ENCODE peak calls at places on chromosomes 16 and 17, in five cellular contexts. One of them, this sample, is unnamed.

GRCh38 chr17:58643147-58643546 is 48.7 kb downstream of the TEX14 start:
- DNase-seq in stomach: no peak
- DNase-seq in Peyer's patch: no peak
- DNase-seq in breast epithelium: no peak
- DNase-seq in tibial nerve: no peak
- DNase-seq in this sample: no peak

GRCh38 chr16:4404247-4404966 is 12.0 kb downstream of the CORO7 start:
- DNase-seq in tibial nerve: peak; percentile 49
- DNase-seq in stomach: peak; percentile 60
- DNase-seq in breast epithelium: no peak
- DNase-seq in Peyer's patch: peak; percentile 41
- DNase-seq in this sample: no peak

GRCh38 chr17:44190496-44190895 is 3.7 kb downstream of the TMUB2 start:
- DNase-seq in breast epithelium: no peak
- DNase-seq in tibial nerve: no peak
- DNase-seq in stomach: no peak
- DNase-seq in Peyer's patch: no peak
- DNase-seq in this sample: no peak

GRCh38 chr17:39450847-39451581 is at the start of gene MED1:
- DNase-seq in breast epithelium: peak; percentile 93
- DNase-seq in stomach: peak; percentile 96
- DNase-seq in Peyer's patch: peak; percentile 97
- DNase-seq in tibial nerve: peak; percentile 93
- DNase-seq in this sample: peak; percentile 95

GRCh38 chr17:17609121-17609520 is 17.6 kb upstream of the PEMT start:
- DNase-seq in tibial nerve: no peak
- DNase-seq in Peyer's patch: no peak
- DNase-seq in stomach: no peak
- DNase-seq in breast epithelium: no peak
- DNase-seq in this sample: no peak

GRCh38 chr17:70138309-70138865 is 30.9 kb upstream of the KCNJ2 start:
- DNase-seq in breast epithelium: no peak
- DNase-seq in tibial nerve: peak; percentile 17
- DNase-seq in stomach: no peak
- DNase-seq in Peyer's patch: no peak
- DNase-seq in this sample: no peak

GRCh38 chr16:78137782-78138616 is 38.5 kb downstream of the WWOX start:
- DNase-seq in stomach: no peak
- DNase-seq in tibial nerve: no peak
- DNase-seq in breast epithelium: no peak
- DNase-seq in Peyer's patch: no peak
- DNase-seq in this sample: no peak

GRCh38 chr17:1779571-1780074 is 17.8 kb downstream of the SERPINF1 start:
- DNase-seq in Peyer's patch: peak; percentile 78
- DNase-seq in stomach: peak; percentile 61
- DNase-seq in tibial nerve: peak; percentile 97
- DNase-seq in breast epithelium: peak; percentile 94
- DNase-seq in this sample: no peak

GRCh38 chr16:71811261-71811803 is 2.7 kb upstream of the AP1G1 start:
- DNase-seq in Peyer's patch: no peak
- DNase-seq in breast epithelium: no peak
- DNase-seq in tibial nerve: no peak
- DNase-seq in stomach: no peak
- DNase-seq in this sample: no peak

GRCh38 chr17:60110586-60110985 is 31.9 kb upstream of the HEATR6 start:
- DNase-seq in breast epithelium: no peak
- DNase-seq in tibial nerve: no peak
- DNase-seq in Peyer's patch: no peak
- DNase-seq in stomach: no peak
- DNase-seq in this sample: no peak

GRCh38 chr17:32927724-32928526 is at the start of gene TMEM98:
- DNase-seq in tibial nerve: no peak
- DNase-seq in Peyer's patch: peak; percentile 59
- DNase-seq in stomach: peak; percentile 43
- DNase-seq in breast epithelium: no peak
- DNase-seq in this sample: no peak

GRCh38 chr17:44804301-44805061 is 25.6 kb downstream of the GJC1 start:
- DNase-seq in stomach: no peak
- DNase-seq in tibial nerve: peak; percentile 48
- DNase-seq in breast epithelium: no peak
- DNase-seq in Peyer's patch: no peak
- DNase-seq in this sample: no peak

GRCh38 chr17:15741624-15742023 is 9.5 kb downstream of the TBC1D26 start:
- DNase-seq in tibial nerve: no peak
- DNase-seq in stomach: no peak
- DNase-seq in Peyer's patch: no peak
- DNase-seq in breast epithelium: no peak
- DNase-seq in this sample: no peak

GRCh38 chr16:69188716-69189115 is 1.8 kb downstream of the SNTB2 start:
- DNase-seq in stomach: no peak
- DNase-seq in tibial nerve: no peak
- DNase-seq in breast epithelium: no peak
- DNase-seq in Peyer's patch: no peak
- DNase-seq in this sample: no peak

GRCh38 chr16:81008151-81008789 is 1.3 kb downstream of the CENPN start:
- DNase-seq in Peyer's patch: peak; percentile 51
- DNase-seq in breast epithelium: no peak
- DNase-seq in stomach: no peak
- DNase-seq in tibial nerve: no peak
- DNase-seq in this sample: no peak

GRCh38 chr17:19578545-19578944 is 44.9 kb downstream of the SLC47A1 start:
- DNase-seq in Peyer's patch: no peak
- DNase-seq in tibial nerve: no peak
- DNase-seq in breast epithelium: no peak
- DNase-seq in stomach: no peak
- DNase-seq in this sample: no peak

GRCh38 chr16:71376465-71377157 is 18.1 kb downstream of the CALB2 start:
- DNase-seq in breast epithelium: no peak
- DNase-seq in stomach: no peak
- DNase-seq in tibial nerve: no peak
- DNase-seq in Peyer's patch: no peak
- DNase-seq in this sample: no peak

GRCh38 chr16:79863128-79864031 is 262.8 kb upstream of the MAF start:
- DNase-seq in breast epithelium: no peak
- DNase-seq in tibial nerve: no peak
- DNase-seq in stomach: no peak
- DNase-seq in Peyer's patch: no peak
- DNase-seq in this sample: no peak

GRCh38 chr17:67753026-67753425 is 35.3 kb downstream of the NOL11 start:
- DNase-seq in tibial nerve: no peak
- DNase-seq in breast epithelium: no peak
- DNase-seq in stomach: no peak
- DNase-seq in Peyer's patch: no peak
- DNase-seq in this sample: no peak

GRCh38 chr16:66894948-66895696 is 14.8 kb downstream of the PDP2 start:
- DNase-seq in Peyer's patch: peak; percentile 87
- DNase-seq in tibial nerve: peak; percentile 77
- DNase-seq in stomach: peak; percentile 73
- DNase-seq in breast epithelium: peak; percentile 40
- DNase-seq in this sample: no peak

GRCh38 chr16:86086471-86086870 is 187.5 kb downstream of the IRF8 start:
- DNase-seq in breast epithelium: no peak
- DNase-seq in tibial nerve: no peak
- DNase-seq in Peyer's patch: peak; percentile 7
- DNase-seq in stomach: no peak
- DNase-seq in this sample: no peak

GRCh38 chr16:86085161-86085611 is 186.2 kb downstream of the IRF8 start:
- DNase-seq in stomach: no peak
- DNase-seq in tibial nerve: no peak
- DNase-seq in Peyer's patch: peak; percentile 17
- DNase-seq in breast epithelium: no peak
- DNase-seq in this sample: no peak

GRCh38 chr16:86087561-86088230 is 188.7 kb downstream of the IRF8 start:
- DNase-seq in stomach: no peak
- DNase-seq in tibial nerve: no peak
- DNase-seq in breast epithelium: no peak
- DNase-seq in Peyer's patch: peak; percentile 33
- DNase-seq in this sample: no peak

GRCh38 chr16:86087011-86087453 is 188.1 kb downstream of the IRF8 start:
- DNase-seq in tibial nerve: no peak
- DNase-seq in breast epithelium: no peak
- DNase-seq in stomach: no peak
- DNase-seq in Peyer's patch: peak; percentile 26
- DNase-seq in this sample: no peak

GRCh38 chr16:86085795-86086194 is 186.8 kb downstream of the IRF8 start:
- DNase-seq in breast epithelium: no peak
- DNase-seq in Peyer's patch: peak; percentile 31
- DNase-seq in tibial nerve: no peak
- DNase-seq in stomach: no peak
- DNase-seq in this sample: no peak
- H3K27ac ChIP-seq in breast epithelium: no peak overlapping the region
- H3K27ac ChIP-seq in Peyer's patch: no peak overlapping the region
- H3K27ac ChIP-seq in tibial nerve: no peak overlapping the region
- H3K27ac ChIP-seq in stomach: no peak overlapping the region
- H3K27ac ChIP-seq in this sample: no peak overlapping the region

GRCh38 chr17:4542726-4543191 is 12.4 kb downstream of the MYBBP1A start:
- DNase-seq in tibial nerve: no peak
- DNase-seq in stomach: peak; percentile 46
- DNase-seq in breast epithelium: no peak
- DNase-seq in Peyer's patch: no peak
- DNase-seq in this sample: no peak

GRCh38 chr17:4542003-4542725 is 13.0 kb downstream of the MYBBP1A start:
- DNase-seq in stomach: no peak
- DNase-seq in Peyer's patch: no peak
- DNase-seq in breast epithelium: no peak
- DNase-seq in tibial nerve: no peak
- DNase-seq in this sample: no peak

GRCh38 chr17:4540224-4541040 is 14.8 kb downstream of the MYBBP1A start:
- DNase-seq in stomach: peak; percentile 56
- DNase-seq in tibial nerve: no peak
- DNase-seq in Peyer's patch: peak; percentile 69
- DNase-seq in breast epithelium: no peak
- DNase-seq in this sample: no peak

GRCh38 chr17:4541041-4541327 is 14.2 kb downstream of the MYBBP1A start:
- DNase-seq in stomach: no peak
- DNase-seq in breast epithelium: no peak
- DNase-seq in Peyer's patch: no peak
- DNase-seq in tibial nerve: no peak
- DNase-seq in this sample: no peak

DNA sequence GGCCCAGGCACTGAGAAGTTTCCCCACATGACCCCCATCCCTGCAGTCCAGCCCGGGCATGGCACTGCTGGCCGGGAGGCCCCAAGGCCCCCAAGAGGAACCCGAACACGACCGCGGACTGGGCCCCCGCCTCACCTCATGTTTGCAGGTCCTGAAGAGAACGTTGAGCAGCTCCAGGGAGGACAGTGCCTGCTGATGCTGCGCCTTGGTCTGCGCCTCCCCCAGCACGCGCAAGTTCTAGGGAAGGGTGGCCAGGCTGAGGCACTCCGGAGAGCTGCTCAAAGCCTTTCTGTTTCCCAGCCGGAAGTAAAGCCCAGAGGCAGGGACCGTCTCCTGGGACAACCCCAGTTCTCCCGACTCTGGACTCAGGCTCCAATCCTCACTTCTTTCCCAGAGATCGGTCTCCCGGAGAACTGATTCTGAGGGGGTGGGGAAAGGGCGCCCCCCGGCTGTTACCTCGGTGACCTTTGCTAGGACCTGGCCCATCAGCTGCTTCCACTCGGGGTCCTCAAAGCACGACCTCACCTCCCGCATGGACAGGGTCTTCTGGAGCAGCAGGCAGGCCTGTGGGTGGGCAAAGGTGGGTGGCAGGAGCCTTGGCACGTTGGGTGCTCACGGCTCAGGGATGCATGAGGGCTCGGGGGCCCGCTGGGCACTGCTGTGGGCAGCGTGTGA is 13.7 kb downstream of the MYBBP1A start:
- DNase-seq in Peyer's patch: no peak
- DNase-seq in stomach: no peak
- DNase-seq in tibial nerve: no peak
- DNase-seq in breast epithelium: no peak
- DNase-seq in this sample: no peak
- TF ChIP-seq CTCF in Peyer's patch: no peak
- TF ChIP-seq CTCF in stomach: no peak
- TF ChIP-seq CTCF in tibial nerve: no peak
- TF ChIP-seq CTCF in breast epithelium: no peak
- TF ChIP-seq CTCF in this sample: no peak

GRCh38 chr16:1548234-1548633 is 14.8 kb downstream of the TMEM204 start:
- DNase-seq in tibial nerve: no peak
- DNase-seq in stomach: no peak
- DNase-seq in breast epithelium: no peak
- DNase-seq in Peyer's patch: no peak
- DNase-seq in this sample: no peak
- TF ChIP-seq POLR2A in tibial nerve: no peak
- TF ChIP-seq POLR2A in stomach: no peak
- TF ChIP-seq POLR2A in breast epithelium: no peak
- TF ChIP-seq POLR2A in Peyer's patch: no peak
- TF ChIP-seq POLR2A in this sample: no peak

GRCh38 chr17:75806822-75807500 is 22.4 kb downstream of the UNK start:
- DNase-seq in stomach: no peak
- DNase-seq in breast epithelium: no peak
- DNase-seq in Peyer's patch: no peak
- DNase-seq in tibial nerve: no peak
- DNase-seq in this sample: no peak
- H3K27ac ChIP-seq in stomach: no peak overlapping the region
- H3K27ac ChIP-seq in breast epithelium: no peak overlapping the region
- H3K27ac ChIP-seq in Peyer's patch: no peak overlapping the region
- H3K27ac ChIP-seq in tibial nerve: no peak overlapping the region
- H3K27ac ChIP-seq in this sample: peak overlapping the region; percentile 88

DNA sequence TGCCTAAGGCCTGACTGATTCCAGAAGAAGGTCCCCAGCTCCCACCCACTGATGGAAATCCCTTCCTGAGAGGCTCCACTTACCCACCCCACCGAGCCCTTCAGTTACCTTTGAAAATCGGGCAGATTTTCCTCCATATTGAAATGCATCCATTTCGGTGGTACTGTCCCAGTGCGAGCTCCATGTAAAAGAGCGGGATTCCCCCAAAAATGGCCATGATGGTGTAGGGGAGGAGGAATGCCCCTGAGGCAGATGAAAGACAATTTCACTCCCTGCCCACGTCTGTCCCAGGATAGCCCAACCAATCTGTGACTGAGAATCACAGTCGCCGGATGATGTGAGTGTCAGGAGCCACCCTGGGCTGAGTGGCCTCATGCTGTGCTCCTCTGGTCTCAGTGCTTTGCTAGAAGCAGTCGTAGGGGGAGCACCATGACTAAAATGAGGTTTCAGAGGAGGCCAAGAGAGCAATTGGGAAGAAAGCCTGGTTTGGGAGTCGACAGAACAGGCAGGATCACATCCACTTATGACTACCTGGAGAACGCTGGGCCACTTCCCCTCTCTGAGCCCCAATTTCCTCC is 16.7 kb downstream of the SLC6A4 start:
- DNase-seq in breast epithelium: no peak
- DNase-seq in Peyer's patch: no peak
- DNase-seq in stomach: no peak
- DNase-seq in tibial nerve: no peak
- DNase-seq in this sample: no peak
- TF ChIP-seq CTCF in breast epithelium: no peak
- TF ChIP-seq CTCF in Peyer's patch: no peak
- TF ChIP-seq CTCF in stomach: no peak
- TF ChIP-seq CTCF in tibial nerve: no peak
- TF ChIP-seq CTCF in this sample: no peak